ENCODE peak calls at places on chromosome 10, in seven cellular contexts. One of them, this sample, is unnamed.

GRCh38 chr10:89207801-89208551 is 859 bp upstream of the CH25H start:
- DNase-seq in neuronal stem cell: peak; percentile 30
- DNase-seq in H1: peak; percentile 74
- DNase-seq in mesendoderm: peak; percentile 66
- DNase-seq in H9: peak; percentile 59
- DNase-seq in mesenchymal stem cell: no peak
- DNase-seq in trophoblast cell: no peak
- DNase-seq in this sample: no peak

GRCh38 chr10:94194256-94194655 is 168.5 kb downstream of the NOC3L start:
- DNase-seq in mesendoderm: no peak
- DNase-seq in H1: no peak
- DNase-seq in mesenchymal stem cell: peak; percentile 76
- DNase-seq in neuronal stem cell: no peak
- DNase-seq in H9: no peak
- DNase-seq in trophoblast cell: no peak
- DNase-seq in this sample: peak; percentile 57

GRCh38 chr10:112362833-112363232 is 11.1 kb upstream of the ACSL5 start:
- DNase-seq in H9: no peak
- DNase-seq in mesenchymal stem cell: peak; percentile 32
- DNase-seq in trophoblast cell: peak; percentile 87
- DNase-seq in mesendoderm: no peak
- DNase-seq in neuronal stem cell: no peak
- DNase-seq in H1: no peak
- DNase-seq in this sample: no peak

GRCh38 chr10:71696635-71697326 is 22.8 kb downstream of the C10orf105 start:
- DNase-seq in mesenchymal stem cell: peak; percentile 30
- DNase-seq in H1: peak; percentile 95
- DNase-seq in mesendoderm: peak; percentile 76
- DNase-seq in H9: peak; percentile 85
- DNase-seq in trophoblast cell: peak; percentile 21
- DNase-seq in neuronal stem cell: peak; percentile 67
- DNase-seq in this sample: no peak

GRCh38 chr10:72890086-72890485 is 3.5 kb upstream of the OIT3 start:
- DNase-seq in mesendoderm: no peak
- DNase-seq in H9: no peak
- DNase-seq in trophoblast cell: no peak
- DNase-seq in mesenchymal stem cell: no peak
- DNase-seq in neuronal stem cell: no peak
- DNase-seq in H1: no peak
- DNase-seq in this sample: no peak

GRCh38 chr10:17003151-17003550 is 126.5 kb downstream of the CUBN start:
- DNase-seq in H9: no peak
- DNase-seq in neuronal stem cell: no peak
- DNase-seq in H1: no peak
- DNase-seq in mesenchymal stem cell: peak; percentile 98
- DNase-seq in mesendoderm: peak; percentile 93
- DNase-seq in trophoblast cell: no peak
- DNase-seq in this sample: peak; percentile 86

GRCh38 chr10:24958701-24959392 is 6.4 kb upstream of the PRTFDC1 start:
- DNase-seq in H9: no peak
- DNase-seq in H1: no peak
- DNase-seq in trophoblast cell: no peak
- DNase-seq in mesenchymal stem cell: peak; percentile 76
- DNase-seq in neuronal stem cell: no peak
- DNase-seq in mesendoderm: no peak
- DNase-seq in this sample: peak; percentile 80

GRCh38 chr10:116752969-116753665 is 10.8 kb upstream of the HSPA12A start:
- DNase-seq in mesendoderm: no peak
- DNase-seq in H1: no peak
- DNase-seq in H9: no peak
- DNase-seq in neuronal stem cell: no peak
- DNase-seq in mesenchymal stem cell: no peak
- DNase-seq in trophoblast cell: no peak
- DNase-seq in this sample: no peak

GRCh38 chr10:104317195-104318095 is 20.8 kb downstream of the ITPRIP start:
- DNase-seq in mesenchymal stem cell: peak; percentile 53
- DNase-seq in H9: no peak
- DNase-seq in mesendoderm: peak; percentile 90
- DNase-seq in H1: no peak
- DNase-seq in neuronal stem cell: no peak
- DNase-seq in trophoblast cell: peak; percentile 70
- DNase-seq in this sample: peak; percentile 81

GRCh38 chr10:99943908-99944307 is 65.8 kb downstream of the DNMBP start:
- DNase-seq in neuronal stem cell: no peak
- DNase-seq in H1: no peak
- DNase-seq in trophoblast cell: no peak
- DNase-seq in mesendoderm: no peak
- DNase-seq in mesenchymal stem cell: no peak
- DNase-seq in H9: no peak
- DNase-seq in this sample: no peak

GRCh38 chr10:63738410-63738809 is 217.2 kb downstream of the REEP3 start:
- DNase-seq in H1: no peak
- DNase-seq in trophoblast cell: no peak
- DNase-seq in neuronal stem cell: no peak
- DNase-seq in H9: no peak
- DNase-seq in mesendoderm: peak; percentile 79
- DNase-seq in mesenchymal stem cell: peak; percentile 54
- DNase-seq in this sample: peak; percentile 59

GRCh38 chr10:80459047-80459865 is 5.1 kb downstream of the TSPAN14 start:
- DNase-seq in mesenchymal stem cell: peak; percentile 89
- DNase-seq in neuronal stem cell: no peak
- DNase-seq in trophoblast cell: no peak
- DNase-seq in mesendoderm: peak; percentile 79
- DNase-seq in H9: peak; percentile 43
- DNase-seq in H1: no peak
- DNase-seq in this sample: no peak

GRCh38 chr10:33114451-33114944 is 156.5 kb upstream of the ITGB1 start:
- DNase-seq in trophoblast cell: no peak
- DNase-seq in mesendoderm: no peak
- DNase-seq in H1: no peak
- DNase-seq in neuronal stem cell: no peak
- DNase-seq in mesenchymal stem cell: no peak
- DNase-seq in H9: no peak
- DNase-seq in this sample: peak; percentile 67

GRCh38 chr10:44902838-44903545 is 8.1 kb upstream of the TMEM72 start:
- DNase-seq in mesenchymal stem cell: peak; percentile 87
- DNase-seq in H9: no peak
- DNase-seq in H1: no peak
- DNase-seq in mesendoderm: no peak
- DNase-seq in trophoblast cell: no peak
- DNase-seq in neuronal stem cell: no peak
- DNase-seq in this sample: no peak

GRCh38 chr10:125343118-125343752 is 182.9 kb upstream of the CTBP2 start:
- DNase-seq in neuronal stem cell: peak; percentile 3
- DNase-seq in H9: no peak
- DNase-seq in mesendoderm: peak; percentile 48
- DNase-seq in trophoblast cell: peak; percentile 24
- DNase-seq in H1: peak; percentile 55
- DNase-seq in mesenchymal stem cell: peak; percentile 45
- DNase-seq in this sample: peak; percentile 36

GRCh38 chr10:17046989-17047388 is 82.6 kb downstream of the CUBN start:
- DNase-seq in mesenchymal stem cell: no peak
- DNase-seq in mesendoderm: no peak
- DNase-seq in H1: no peak
- DNase-seq in H9: no peak
- DNase-seq in trophoblast cell: no peak
- DNase-seq in neuronal stem cell: no peak
- DNase-seq in this sample: no peak

GRCh38 chr10:58998924-58999713 is 177.3 kb upstream of the PHYHIPL start:
- DNase-seq in mesendoderm: no peak
- DNase-seq in neuronal stem cell: no peak
- DNase-seq in H1: no peak
- DNase-seq in mesenchymal stem cell: no peak
- DNase-seq in H9: no peak
- DNase-seq in trophoblast cell: no peak
- DNase-seq in this sample: no peak

GRCh38 chr10:32379314-32379949 is 32.5 kb upstream of the EPC1 start:
- DNase-seq in H1: no peak
- DNase-seq in mesendoderm: peak; percentile 85
- DNase-seq in mesenchymal stem cell: peak; percentile 51
- DNase-seq in H9: peak; percentile 36
- DNase-seq in trophoblast cell: no peak
- DNase-seq in neuronal stem cell: peak; percentile 23
- DNase-seq in this sample: peak; percentile 68

GRCh38 chr10:77391605-77392235 is 245.9 kb downstream of the KCNMA1 start:
- DNase-seq in H1: peak; percentile 97
- DNase-seq in neuronal stem cell: peak; percentile 84
- DNase-seq in trophoblast cell: peak; percentile 64
- DNase-seq in H9: peak; percentile 89
- DNase-seq in mesendoderm: peak; percentile 94
- DNase-seq in mesenchymal stem cell: peak; percentile 89
- DNase-seq in this sample: peak; percentile 87

GRCh38 chr10:55426138-55426537 is 625.1 kb upstream of the PCDH15 start:
- DNase-seq in H9: peak; percentile 33
- DNase-seq in trophoblast cell: no peak
- DNase-seq in mesendoderm: peak; percentile 3
- DNase-seq in neuronal stem cell: no peak
- DNase-seq in mesenchymal stem cell: no peak
- DNase-seq in H1: no peak
- DNase-seq in this sample: no peak

GRCh38 chr10:110546077-110546476 is 21.4 kb upstream of the SMC3 start:
- DNase-seq in H9: no peak
- DNase-seq in mesendoderm: no peak
- DNase-seq in trophoblast cell: no peak
- DNase-seq in neuronal stem cell: no peak
- DNase-seq in mesenchymal stem cell: no peak
- DNase-seq in H1: peak; percentile 34
- DNase-seq in this sample: no peak

GRCh38 chr10:391849-392704 is 256.8 kb downstream of the ZMYND11 start:
- DNase-seq in H1: no peak
- DNase-seq in mesendoderm: no peak
- DNase-seq in H9: no peak
- DNase-seq in trophoblast cell: no peak
- DNase-seq in neuronal stem cell: no peak
- DNase-seq in mesenchymal stem cell: no peak
- DNase-seq in this sample: no peak

GRCh38 chr10:86900955-86901354 is 56.5 kb downstream of the MMRN2 start:
- DNase-seq in neuronal stem cell: no peak
- DNase-seq in mesendoderm: no peak
- DNase-seq in trophoblast cell: no peak
- DNase-seq in mesenchymal stem cell: peak; percentile 67
- DNase-seq in H9: no peak
- DNase-seq in H1: no peak
- DNase-seq in this sample: peak; percentile 83

GRCh38 chr10:48551796-48552591 is 52.9 kb downstream of the ARHGAP22 start:
- DNase-seq in neuronal stem cell: peak; percentile 18
- DNase-seq in H9: peak; percentile 44
- DNase-seq in mesenchymal stem cell: peak; percentile 53
- DNase-seq in trophoblast cell: peak; percentile 12
- DNase-seq in H1: peak; percentile 63
- DNase-seq in mesendoderm: peak; percentile 49
- DNase-seq in this sample: peak; percentile 59

GRCh38 chr10:48548531-48549135 is 56.2 kb downstream of the ARHGAP22 start:
- DNase-seq in H9: no peak
- DNase-seq in H1: peak; percentile 33
- DNase-seq in trophoblast cell: no peak
- DNase-seq in mesendoderm: no peak
- DNase-seq in mesenchymal stem cell: no peak
- DNase-seq in neuronal stem cell: no peak
- DNase-seq in this sample: no peak

GRCh38 chr10:48550977-48551376 is 53.9 kb downstream of the ARHGAP22 start:
- DNase-seq in H9: no peak
- DNase-seq in mesenchymal stem cell: no peak
- DNase-seq in mesendoderm: no peak
- DNase-seq in trophoblast cell: no peak
- DNase-seq in neuronal stem cell: no peak
- DNase-seq in H1: no peak
- DNase-seq in this sample: no peak

GRCh38 chr10:48549236-48549635 is 55.6 kb downstream of the ARHGAP22 start:
- DNase-seq in H1: no peak
- DNase-seq in mesendoderm: no peak
- DNase-seq in neuronal stem cell: no peak
- DNase-seq in trophoblast cell: no peak
- DNase-seq in mesenchymal stem cell: no peak
- DNase-seq in H9: no peak
- DNase-seq in this sample: no peak

DNA sequence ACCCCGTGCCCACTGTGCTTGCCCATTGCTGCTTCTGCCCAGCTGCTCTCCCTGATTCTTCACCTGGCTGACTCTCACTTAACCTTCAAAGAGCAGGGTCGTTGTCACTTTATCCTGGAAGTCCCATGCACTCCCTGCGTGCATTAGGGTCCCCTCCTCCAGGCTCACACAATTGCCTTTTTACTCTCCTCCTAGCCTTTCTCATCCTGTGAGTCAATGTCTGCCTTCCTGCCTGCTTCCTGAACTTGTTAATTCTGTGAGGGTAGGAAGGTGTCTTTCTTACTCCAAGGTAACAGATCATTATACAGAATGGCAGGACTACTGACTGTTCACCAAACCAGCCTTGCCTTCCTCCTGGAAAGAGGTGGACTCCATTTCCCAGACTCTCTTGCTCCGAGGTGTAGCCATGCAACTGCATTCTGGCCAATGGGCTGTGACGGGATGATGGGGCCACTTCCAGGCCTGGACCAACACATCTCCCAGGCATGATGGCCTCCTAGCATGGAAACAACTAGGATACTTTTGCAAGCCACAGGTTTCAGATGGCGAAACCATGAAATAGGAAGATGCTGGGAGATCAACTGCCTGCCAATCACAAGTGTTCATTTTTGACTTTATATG is 54.7 kb downstream of the ARHGAP22 start:
- DNase-seq in neuronal stem cell: no peak
- DNase-seq in trophoblast cell: no peak
- DNase-seq in H1: no peak
- DNase-seq in mesenchymal stem cell: no peak
- DNase-seq in H9: no peak
- DNase-seq in mesendoderm: no peak
- DNase-seq in this sample: no peak
- H3K9ac ChIP-seq in neuronal stem cell: no peak overlapping the region
- H3K9ac ChIP-seq in trophoblast cell: no peak overlapping the region
- H3K9ac ChIP-seq in H1: no peak overlapping the region
- H3K9ac ChIP-seq in mesenchymal stem cell: no peak overlapping the region
- H3K9ac ChIP-seq in H9: no peak overlapping the region
- H3K9ac ChIP-seq in mesendoderm: no peak overlapping the region
- H3K9ac ChIP-seq in this sample: no peak overlapping the region

GRCh38 chr10:91513598-91513997 is 103.5 kb downstream of the HECTD2 start:
- DNase-seq in mesendoderm: no peak
- DNase-seq in H9: no peak
- DNase-seq in H1: no peak
- DNase-seq in trophoblast cell: no peak
- DNase-seq in mesenchymal stem cell: no peak
- DNase-seq in neuronal stem cell: no peak
- DNase-seq in this sample: no peak
- H3K4me1 ChIP-seq in mesendoderm: no peaks in the 10 kb centered on the region
- H3K4me1 ChIP-seq in H9: no peaks in the 10 kb centered on the region
- H3K4me1 ChIP-seq in H1: no peaks in the 10 kb centered on the region
- H3K4me1 ChIP-seq in trophoblast cell: no peaks in the 10 kb centered on the region
- H3K4me1 ChIP-seq in mesenchymal stem cell: peaks cover 3% of the 10 kb centered on the region
- H3K4me1 ChIP-seq in neuronal stem cell: no peaks in the 10 kb centered on the region
- H3K4me1 ChIP-seq in this sample: peaks cover 10% of the 10 kb centered on the region

GRCh38 chr10:118080817-118081216 is 34.1 kb upstream of the RAB11FIP2 start:
- DNase-seq in neuronal stem cell: no peak
- DNase-seq in trophoblast cell: no peak
- DNase-seq in mesendoderm: no peak
- DNase-seq in mesenchymal stem cell: no peak
- DNase-seq in H9: no peak
- DNase-seq in H1: no peak
- DNase-seq in this sample: no peak
- H3K4ac ChIP-seq in neuronal stem cell: no peak overlapping the region
- H3K4ac ChIP-seq in trophoblast cell: no peak overlapping the region
- H3K4ac ChIP-seq in mesendoderm: no peak overlapping the region
- H3K4ac ChIP-seq in mesenchymal stem cell: no peak overlapping the region
- H3K4ac ChIP-seq in H9: no peak overlapping the region
- H3K4ac ChIP-seq in H1: no peak overlapping the region
- H3K4ac ChIP-seq in this sample: no peak overlapping the region

GRCh38 chr10:79416578-79417255 is 28.7 kb downstream of the ZCCHC24 start:
- DNase-seq in mesenchymal stem cell: no peak
- DNase-seq in trophoblast cell: no peak
- DNase-seq in mesendoderm: no peak
- DNase-seq in neuronal stem cell: no peak
- DNase-seq in H1: no peak
- DNase-seq in H9: no peak
- DNase-seq in this sample: no peak
- H3K9ac ChIP-seq in mesenchymal stem cell: peak overlapping the region; percentile 22
- H3K9ac ChIP-seq in trophoblast cell: no peak overlapping the region
- H3K9ac ChIP-seq in mesendoderm: no peak overlapping the region
- H3K9ac ChIP-seq in neuronal stem cell: no peak overlapping the region
- H3K9ac ChIP-seq in H1: no peak overlapping the region
- H3K9ac ChIP-seq in H9: no peak overlapping the region
- H3K9ac ChIP-seq in this sample: no peak overlapping the region